ENCODE peak calls at places on chromosomes 12 and 14, in nine cellular contexts. S is activated CD8-positive, alpha-beta T cell treated with anti-CD3 and anti-CD28 coated beads for 36 hours; Y is nephron progenitor cell; I is endothelial cell; M is suprapubic skin; J is uterus; E is NB4; Z is foreskin fibroblast; D is mucosa of descending colon. G is an unnamed sample.

GRCh38 chr12:124233041-124233836 is 61.7 kb upstream of the RFLNA start:
- DNase-seq in J (no peak), I (no peak), Z (peak; percentile 73), Y (no peak), S (no peak), E (no peak), D (no peak), M (no peak), G (no peak)

GRCh38 chr14:22553445-22553844 is 35.6 kb downstream of the DAD1 start:
- DNase-seq in D (no peak), Z (no peak), J (no peak), I (no peak), E (no peak), M (no peak), S (peak; percentile 40), Y (no peak), G (no peak)

GRCh38 chr14:67513631-67514108 is 19.4 kb upstream of the PLEKHH1 start:
- DNase-seq in Z (no peak), D (peak; percentile 37), S (no peak), M (no peak), J (no peak), I (no peak), Y (no peak), E (no peak), G (peak; percentile 6)

GRCh38 chr12:13203028-13203922 is 6.7 kb downstream of the EMP1 start:
- DNase-seq in E (peak; percentile 60), Y (no peak), S (peak; percentile 31), M (peak; percentile 87), J (peak; percentile 72), D (peak; percentile 53), Z (no peak), I (peak; percentile 47), G (peak; percentile 65)

GRCh38 chr12:63064080-63064479 is 86.9 kb downstream of the AVPR1A start:
- DNase-seq in J (no peak), S (no peak), Y (no peak), D (no peak), I (no peak), Z (peak; percentile 52), E (peak; percentile 3), M (no peak), G (no peak)

GRCh38 chr14:80787876-80788275 is 153.7 kb downstream of the CEP128 start:
- DNase-seq in I (no peak), J (no peak), D (no peak), Z (no peak), Y (no peak), S (no peak), E (no peak), M (no peak), G (no peak)

GRCh38 chr12:95258803-95259202 is 41.2 kb downstream of the VEZT start:
- DNase-seq in Y (no peak), S (no peak), D (no peak), Z (no peak), E (no peak), M (no peak), J (no peak), I (no peak), G (no peak)

GRCh38 chr12:47825239-47825639 is 5.5 kb upstream of the HDAC7 start:
- DNase-seq in S (no peak), I (no peak), Z (no peak), M (no peak), J (peak; percentile 85), D (peak; percentile 28), Y (no peak), E (no peak), G (no peak)

DNA sequence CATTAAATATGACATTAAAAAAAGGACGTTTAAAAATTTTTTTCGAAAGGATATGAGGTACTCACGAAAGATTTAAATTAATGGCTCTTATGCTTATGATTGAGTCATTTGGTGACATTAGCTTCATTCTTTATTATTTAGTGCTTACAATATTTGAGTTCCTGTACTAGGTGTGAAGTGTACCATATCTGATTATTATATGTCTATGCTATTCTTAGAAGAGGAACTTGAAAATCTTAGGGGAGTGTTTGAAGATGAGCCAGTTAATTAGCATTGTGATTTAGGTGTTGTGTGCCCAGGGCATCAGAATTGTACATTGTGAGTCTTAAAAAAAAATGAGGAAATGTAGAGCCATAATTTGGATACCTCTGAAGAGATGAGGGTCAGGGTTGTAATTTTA is 118.6 kb downstream of the FUT8 start:
- DNase-seq in J (no peak), Y (no peak), Z (no peak), I (no peak), M (no peak), D (no peak), S (no peak), E (no peak), G (no peak)
- TF ChIP-seq CTCF in J (no peak), Y (no peak), Z (no peak), I (no peak), M (no peak), D (no peak), S (no peak), E (no peak), G (no peak)

DNA sequence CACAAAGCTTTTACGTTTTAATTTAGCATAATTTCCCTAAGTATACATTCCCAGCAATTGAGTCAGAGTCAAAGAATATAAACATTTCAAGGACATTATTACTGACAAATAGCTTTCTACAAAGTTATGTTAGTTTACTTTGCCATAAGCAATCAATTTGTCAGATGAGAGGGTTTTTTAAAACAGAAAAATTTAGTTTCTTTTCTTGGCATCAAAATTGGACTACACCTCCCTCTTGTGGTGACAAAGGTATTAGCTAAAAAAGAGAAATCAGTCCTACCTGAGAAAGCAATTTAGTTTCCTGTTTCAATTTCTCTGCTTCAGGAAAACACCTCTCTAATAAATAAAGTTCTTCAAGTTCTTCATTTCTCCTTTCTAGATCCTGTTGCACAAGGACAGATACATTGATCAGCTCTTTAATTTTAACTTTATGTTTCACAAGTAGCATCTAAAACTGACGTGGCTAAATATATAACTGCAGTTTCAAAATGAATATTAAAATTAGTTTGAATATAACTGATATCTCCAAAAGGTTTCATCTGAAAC is 39.9 kb downstream of the DNAI7 start:
- DNase-seq in E (peak; percentile 65), I (no peak), S (no peak), J (no peak), M (no peak), D (no peak), Z (peak; percentile 45), Y (no peak), G (no peak)
- TF ChIP-seq CTCF in E (peak; percentile 91), I (peak; percentile 80), S (peak; percentile 83), J (peak; percentile 45), M (peak; percentile 19), D (peak; percentile 31), Z (peak; percentile 65), Y (peak; percentile 72), G (no peak)

GRCh38 chr12:68451261-68452091 is 119.3 kb upstream of the MDM1 start:
- DNase-seq in E (peak; percentile 53), S (peak; percentile 66), D (no peak), M (peak; percentile 67), Y (no peak), Z (peak; percentile 56), I (no peak), J (peak; percentile 65), G (peak; percentile 59)
- TF ChIP-seq CTCF in E (no peak), S (no peak), D (no peak), M (no peak), Y (no peak), Z (no peak), I (no peak), J (no peak), G (no peak)

GRCh38 chr12:54211920-54212319 is 23.1 kb upstream of the SMUG1 start:
- DNase-seq in D (no peak), I (no peak), M (no peak), E (no peak), S (no peak), Z (no peak), J (no peak), Y (no peak), G (no peak)

GRCh38 chr12:54210400-54210790 is 21.6 kb upstream of the SMUG1 start:
- DNase-seq in S (no peak), Z (no peak), Y (no peak), E (no peak), J (no peak), D (no peak), M (no peak), I (no peak), G (no peak)

GRCh38 chr12:54214553-54215374 is 26.0 kb upstream of the SMUG1 start:
- DNase-seq in D (peak; percentile 85), Z (peak; percentile 85), I (peak; percentile 98), E (peak; percentile 94), M (peak; percentile 95), S (peak; percentile 95), J (peak; percentile 72), Y (peak; percentile 97), G (peak; percentile 77)

GRCh38 chr12:54215990-54216579 is 27.3 kb upstream of the SMUG1 start:
- DNase-seq in Z (no peak), M (no peak), I (no peak), S (peak; percentile 87), E (peak; percentile 57), J (no peak), Y (no peak), D (peak; percentile 46), G (no peak)

DNA sequence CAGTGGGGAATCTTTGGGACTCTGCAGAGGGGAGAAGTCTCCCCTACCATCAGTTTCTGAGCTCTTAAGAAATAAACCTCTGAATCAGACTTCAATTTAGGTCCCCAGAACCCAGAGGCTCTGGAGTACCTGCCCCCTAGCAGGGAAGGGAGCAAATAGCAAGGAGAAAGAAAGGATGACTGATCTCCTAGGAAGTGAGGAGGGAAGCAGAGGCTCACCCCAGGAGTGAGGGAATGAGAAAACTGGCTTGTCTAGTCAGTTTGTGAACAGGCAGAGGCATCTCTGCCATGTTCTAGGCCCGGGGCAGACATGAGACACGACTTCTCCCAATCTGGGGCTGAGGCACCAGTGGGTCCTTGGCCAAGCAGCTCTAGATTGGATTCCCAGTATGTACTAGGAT is 24.3 kb upstream of the SMUG1 start:
- DNase-seq in J (no peak), Z (no peak), S (no peak), E (no peak), I (no peak), M (no peak), D (no peak), Y (no peak), G (no peak)
- TF ChIP-seq CTCF in J (no peak), Z (peak; percentile 24), S (no peak), E (no peak), I (no peak), M (no peak), D (no peak), Y (peak; percentile 23), G (no peak)

GRCh38 chr12:122981036-122981471 is 573 bp downstream of the ARL6IP4 start:
- DNase-seq in E (peak; percentile 65), M (peak; percentile 58), S (peak; percentile 38), Y (no peak), J (no peak), Z (no peak), I (peak; percentile 32), D (no peak), G (no peak)
- TF ChIP-seq CTCF in E (no peak), M (no peak), S (no peak), Y (no peak), J (no peak), Z (no peak), I (no peak), D (no peak), G (no peak)